ENCODE peak calls at places on chromosomes 5 and 9, in six cellular contexts. M is neural crest cell, E is type B pancreatic cell, Y is foreskin fibroblast, U is nephron progenitor cell, T is OCI-LY7. N is an unnamed sample.

GRCh38 chr5:179762079-179762780 is 29.6 kb downstream of the MAML1 start:
- DNase-seq in U (no peak), M (no peak), Y (no peak), T (peak), E (no peak), N (no peak)

GRCh38 chr9:90044710-90045151 is 439.9 kb downstream of the GADD45G start:
- DNase-seq in M (no peak), U (no peak), E (no peak), T (no peak), Y (peak), N (no peak)

GRCh38 chr9:79329861-79330260 is 241.9 kb upstream of the TLE4 start:
- DNase-seq in E (no peak), U (no peak), M (no peak), Y (no peak), T (no peak), N (no peak)

GRCh38 chr9:117400131-117400530 is 14.7 kb downstream of the ASTN2 start:
- DNase-seq in Y (no peak), U (no peak), E (no peak), T (no peak), M (no peak), N (no peak)

GRCh38 chr5:95644351-95645042 is 2.1 kb upstream of the RFESD start:
- DNase-seq in T (peak), U (peak), M (peak), Y (peak), E (no peak), N (no peak)

GRCh38 chr9:136311433-136312375 is 7.8 kb upstream of the CCDC187 start:
- DNase-seq in E (no peak), U (no peak), M (no peak), T (no peak), Y (no peak), N (no peak)

GRCh38 chr5:41790038-41790776 is 80.0 kb downstream of the OXCT1 start:
- DNase-seq in U (no peak), M (no peak), T (no peak), Y (peak), E (no peak), N (no peak)

GRCh38 chr5:6545036-6545693 is 87.7 kb downstream of the NSUN2 start:
- DNase-seq in Y (no peak), M (no peak), U (no peak), T (no peak), E (peak), N (no peak)

GRCh38 chr5:125481506-125482455 is 735.3 kb upstream of the ZNF608 start:
- DNase-seq in Y (no peak), T (no peak), E (no peak), M (no peak), U (no peak), N (no peak)

GRCh38 chr9:136570191-136570845 is 24.5 kb upstream of the NOTCH1 start:
- DNase-seq in E (no peak), M (no peak), U (peak), T (no peak), Y (no peak), N (no peak)

GRCh38 chr5:134146651-134147544 is 29.9 kb downstream of the SKP1 start:
- DNase-seq in E (peak), M (no peak), Y (no peak), T (no peak), U (no peak), N (no peak)

GRCh38 chr5:54234304-54234938 is 76.0 kb downstream of the ARL15 start:
- DNase-seq in T (peak), E (no peak), Y (no peak), U (no peak), M (no peak), N (no peak)

GRCh38 chr5:94217216-94217615 is 401.2 kb downstream of the KIAA0825 start:
- DNase-seq in Y (no peak), M (no peak), U (no peak), T (no peak), E (no peak), N (no peak)

GRCh38 chr9:8331507-8331906 is 531.9 kb upstream of the DMAC1 start:
- DNase-seq in M (no peak), E (no peak), U (no peak), T (no peak), Y (no peak), N (no peak)

GRCh38 chr5:134873987-134874830 is at the start of gene TXNDC15:
- DNase-seq in U (peak), Y (peak), M (peak), T (peak), E (peak), N (peak)

GRCh38 chr5:142845402-142845901 is 75.3 kb downstream of the ARHGAP26 start:
- DNase-seq in U (no peak), E (no peak), T (no peak), Y (no peak), M (no peak), N (no peak)

GRCh38 chr5:109911731-109912130 is 222.0 kb downstream of the MAN2A1 start:
- DNase-seq in E (no peak), M (no peak), Y (peak), U (no peak), T (no peak), N (no peak)

GRCh38 chr9:93187047-93187446 is 3.1 kb downstream of the WNK2 start:
- DNase-seq in U (no peak), E (no peak), T (no peak), Y (no peak), M (no peak), N (no peak)

GRCh38 chr9:19310246-19310645 is 69.8 kb downstream of the RPS6 start:
- DNase-seq in Y (no peak), E (no peak), M (no peak), T (no peak), U (no peak), N (no peak)

GRCh38 chr9:134283111-134283515 is 43.1 kb upstream of the RXRA start:
- DNase-seq in M (no peak), U (no peak), E (no peak), T (no peak), Y (peak), N (no peak)

GRCh38 chr5:127290946-127291763 is 559 bp downstream of the MEGF10 start:
- DNase-seq in Y (no peak), T (no peak), M (no peak), E (no peak), U (peak), N (no peak)

GRCh38 chr5:59187772-59188347 is 605.0 kb downstream of the RAB3C start:
- DNase-seq in T (no peak), E (no peak), M (no peak), U (no peak), Y (peak), N (no peak)

GRCh38 chr9:134776080-134776796 is 104.4 kb upstream of the FCN2 start:
- DNase-seq in U (no peak), E (no peak), T (no peak), M (no peak), Y (no peak), N (no peak)

GRCh38 chr9:113012492-113012891 is 500 bp upstream of the ZNF883 start:
- DNase-seq in E (no peak), Y (no peak), T (no peak), M (no peak), U (no peak), N (no peak)

GRCh38 chr5:156181656-156182055 is 145.3 kb upstream of the SGCD start:
- DNase-seq in U (no peak), T (no peak), Y (no peak), E (no peak), M (no peak), N (no peak)

GRCh38 chr9:88938181-88938580 is 53.1 kb upstream of the S1PR3 start:
- DNase-seq in U (no peak), E (no peak), T (no peak), M (no peak), Y (no peak), N (no peak)

GRCh38 chr5:38193015-38193581 is 65.3 kb upstream of the EGFLAM start:
- DNase-seq in Y (peak), M (peak), U (peak), E (peak), T (peak), N (peak)

GRCh38 chr9:137700911-137701310 is 82.1 kb downstream of the EHMT1 start:
- DNase-seq in M (no peak), E (no peak), U (no peak), T (no peak), Y (no peak), N (no peak)

GRCh38 chr5:128701301-128701700 is 163.3 kb upstream of the FBN2 start:
- DNase-seq in Y (no peak), M (no peak), E (no peak), U (no peak), T (no peak), N (no peak)

GRCh38 chr9:120910643-120911042 is 16.0 kb downstream of the TRAF1 start:
- DNase-seq in T (no peak), M (no peak), Y (no peak), U (no peak), E (no peak), N (no peak)

GRCh38 chr5:54548565-54548964 is 31.0 kb downstream of the SNX18 start:
- DNase-seq in T (no peak), Y (no peak), M (no peak), U (no peak), E (no peak), N (no peak)

GRCh38 chr9:121498487-121499176 is 1.0 kb downstream of the GGTA1 start:
- DNase-seq in U (peak), E (no peak), T (peak), Y (peak), M (no peak), N (no peak)

GRCh38 chr9:120443489-120443888 is 136.5 kb downstream of the CDK5RAP2 start:
- DNase-seq in T (no peak), E (no peak), M (no peak), U (no peak), Y (peak), N (no peak)

GRCh38 chr5:87944553-87945320 is 323.9 kb downstream of the TMEM161B start:
- DNase-seq in T (no peak), Y (no peak), M (peak), U (no peak), E (no peak), N (no peak)

GRCh38 chr9:123828449-123828848 is 101.5 kb downstream of the DENND1A start:
- DNase-seq in T (no peak), E (no peak), M (no peak), Y (no peak), U (no peak), N (no peak)

GRCh38 chr5:178120661-178121357 is 7.5 kb downstream of the N4BP3 start:
- DNase-seq in U (peak), Y (peak), E (no peak), T (peak), M (peak), N (no peak)

GRCh38 chr5:132024789-132025402 is 13.4 kb upstream of the ACSL6 start:
- DNase-seq in M (no peak), T (no peak), Y (no peak), E (no peak), U (no peak), N (no peak)

GRCh38 chr5:142717582-142718215 is 31.8 kb upstream of the FGF1 start:
- DNase-seq in M (no peak), E (peak), Y (peak), U (no peak), T (peak), N (no peak)

GRCh38 chr5:126967808-126968466 is 62.4 kb downstream of the MARCHF3 start:
- DNase-seq in Y (no peak), T (no peak), M (no peak), U (no peak), E (no peak), N (no peak)

GRCh38 chr9:111952559-111952958 is 55.9 kb downstream of the UGCG start:
- DNase-seq in Y (peak), M (no peak), U (no peak), T (no peak), E (no peak), N (no peak)

GRCh38 chr9:111953444-111953843 is 56.8 kb downstream of the UGCG start:
- DNase-seq in Y (no peak), T (no peak), U (no peak), M (no peak), E (no peak), N (no peak)

GRCh38 chr9:111957856-111958631 is 61.4 kb downstream of the UGCG start:
- DNase-seq in E (no peak), T (peak), U (no peak), M (no peak), Y (peak), N (no peak)

GRCh38 chr9:111959468-111959941 is 62.9 kb downstream of the UGCG start:
- DNase-seq in Y (peak), E (no peak), T (no peak), M (no peak), U (no peak), N (no peak)

DNA sequence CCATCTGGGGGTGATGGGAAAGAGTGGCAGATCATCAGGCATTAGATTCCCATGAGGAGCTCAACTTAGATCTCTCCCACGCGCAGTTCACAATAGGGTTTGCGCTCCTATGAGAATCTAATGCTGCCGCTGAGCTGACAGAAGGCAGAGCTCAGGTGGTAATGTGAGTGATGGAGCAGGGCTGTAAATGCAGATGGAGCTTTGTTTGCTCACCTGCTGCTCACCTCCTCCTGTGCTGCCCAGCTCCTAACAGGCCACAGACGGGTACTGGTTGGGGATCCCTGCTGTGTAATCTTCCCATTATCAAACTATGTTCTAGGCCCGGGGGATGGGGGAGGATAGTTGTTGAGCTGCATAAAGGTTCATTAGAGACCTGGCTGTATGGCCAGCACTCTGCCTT is 58.4 kb downstream of the UGCG start:
- DNase-seq in E (no peak), Y (no peak), T (no peak), U (no peak), M (no peak), N (no peak)
- TF ChIP-seq CTCF in E (no peak), Y (no peak), T (no peak), U (no peak), M (no peak), N (no peak)

DNA sequence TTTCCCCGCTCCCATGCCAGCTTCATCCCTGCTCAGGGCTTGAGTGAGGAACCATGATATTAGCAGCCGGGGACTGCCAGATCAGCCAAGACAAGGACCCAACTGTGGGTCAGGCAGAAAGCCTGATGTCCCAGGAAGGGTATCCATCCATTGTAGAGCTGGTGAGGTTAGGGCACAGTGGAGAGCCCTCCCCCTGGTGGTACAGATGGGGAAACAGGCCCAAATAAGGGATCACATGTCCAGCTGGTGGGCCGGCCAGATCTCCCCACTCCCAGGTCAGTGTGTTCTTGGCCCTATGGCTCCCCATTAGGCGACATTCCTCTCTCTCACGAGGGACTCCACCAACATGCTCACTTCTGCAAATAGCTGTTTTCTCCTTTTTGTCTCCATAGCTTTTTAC is 9.0 kb downstream of the CDX1 start:
- DNase-seq in E (no peak), T (peak), M (no peak), U (peak), Y (no peak), N (no peak)
- TF ChIP-seq CTCF in E (peak), T (peak), M (peak), U (peak), Y (peak), N (no peak)

GRCh38 chr9:35519697-35520403 is 29.9 kb downstream of the RUSC2 start:
- DNase-seq in T (no peak), E (no peak), M (no peak), Y (no peak), U (no peak), N (no peak)

GRCh38 chr9:35522725-35523124 is 32.8 kb downstream of the RUSC2 start:
- DNase-seq in E (no peak), T (no peak), Y (no peak), U (no peak), M (no peak), N (no peak)

GRCh38 chr9:35521708-35522107 is 31.8 kb downstream of the RUSC2 start:
- DNase-seq in Y (no peak), M (no peak), E (no peak), U (no peak), T (no peak), N (no peak)

GRCh38 chr9:35520404-35520790 is 30.5 kb downstream of the RUSC2 start:
- DNase-seq in U (no peak), M (no peak), E (no peak), Y (no peak), T (no peak), N (no peak)

DNA sequence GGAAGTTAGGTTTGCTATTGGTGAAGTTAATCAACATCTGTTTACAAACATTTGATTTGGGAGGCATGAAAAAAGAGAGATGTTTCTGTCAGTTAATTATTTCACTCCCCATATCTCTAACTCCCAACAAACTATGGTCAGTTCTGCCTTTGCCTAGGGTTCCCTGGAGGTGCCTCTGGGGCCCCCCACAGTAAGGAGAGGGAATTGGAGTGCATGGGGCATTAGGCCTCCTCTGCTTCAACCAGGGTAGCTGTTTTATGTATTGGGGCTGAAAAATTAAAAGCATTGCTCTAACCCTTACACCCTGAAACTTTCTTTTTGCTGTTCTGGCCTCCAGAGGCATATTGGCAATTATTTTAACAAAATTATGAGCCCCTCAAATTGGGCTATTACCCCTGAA is 32.3 kb downstream of the RUSC2 start:
- DNase-seq in E (no peak), Y (no peak), M (no peak), U (no peak), T (no peak), N (no peak)
- TF ChIP-seq CTCF in E (no peak), Y (no peak), M (no peak), U (no peak), T (peak), N (no peak)

GRCh38 chr9:124868511-124869465 is 6.9 kb downstream of the ARPC5L start:
- DNase-seq in U (peak), Y (peak), M (peak), E (peak), T (peak), N (peak)
- TF ChIP-seq CTCF in U (no peak), Y (no peak), M (no peak), E (no peak), T (peak), N (no peak)

DNA sequence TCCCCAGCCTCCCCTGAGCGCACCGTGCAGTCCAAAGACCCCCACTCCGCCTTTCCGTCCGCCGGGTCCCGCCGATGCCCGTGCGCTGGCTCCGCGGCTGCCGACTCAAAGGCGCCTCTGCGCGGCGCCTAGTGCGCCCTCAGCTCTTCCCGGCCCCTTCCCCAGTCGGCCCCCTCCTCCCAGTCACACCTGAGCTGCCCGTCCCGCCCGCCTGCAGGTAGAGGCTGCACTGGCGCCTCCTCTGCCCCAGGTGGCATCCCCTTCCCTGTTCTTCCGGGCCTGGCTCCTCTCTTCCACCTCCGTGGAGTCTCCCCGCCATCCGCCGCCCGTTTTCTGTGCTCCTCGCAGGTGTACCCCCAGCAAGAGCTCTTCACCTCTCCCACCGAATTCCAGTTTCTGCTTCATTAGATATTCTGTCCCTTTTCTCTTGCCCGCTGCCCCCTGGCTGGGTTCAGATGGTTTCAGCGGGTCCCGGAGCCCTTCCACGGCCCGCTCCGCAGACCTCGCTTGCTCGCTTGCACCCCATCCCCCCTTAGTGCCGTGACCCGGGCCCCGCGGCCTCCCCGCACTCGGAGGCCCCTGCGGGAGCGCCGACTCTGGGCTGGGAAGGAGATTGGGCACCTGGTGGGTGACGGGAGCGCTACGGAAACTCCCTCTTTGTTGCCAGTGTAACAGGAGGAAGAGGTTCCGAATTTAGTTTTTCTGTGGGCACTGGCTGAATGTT is 707 bp downstream of the SLC44A1 start:
- DNase-seq in E (peak), M (peak), T (peak), U (peak), Y (peak), N (no peak)
- TF ChIP-seq CTCF in E (no peak), M (no peak), T (peak), U (no peak), Y (no peak), N (no peak)

GRCh38 chr5:169149317-169149716 is 151.6 kb downstream of the SLIT3 start:
- DNase-seq in T (no peak), M (peak), Y (no peak), U (no peak), E (no peak), N (no peak)
- TF ChIP-seq CTCF in T (peak), M (peak), Y (peak), U (peak), E (peak), N (no peak)

GRCh38 chr5:104412649-104413240 is 850.2 kb upstream of the NUDT12 start:
- DNase-seq in E (no peak), Y (peak), M (peak), T (peak), U (peak), N (no peak)
- TF ChIP-seq CTCF in E (peak), Y (peak), M (peak), T (peak), U (peak), N (no peak)

N was measured in omental fat pad.